ENCODE peak calls at places on chromosomes 7 and 10, in ten cellular contexts. F is transverse colon; K is HT1080; Y is activated naive CD8-positive, alpha-beta T cell treated with anti-CD3 and anti-CD28 coated beads for 36 hours; N is LoVo; G is activated naive CD4-positive, alpha-beta T cell; T is anterior cingulate cortex; X is NCI-H748 treated with DMSO at 0.1 percent for 48 hours; M is iris pigment epithelial cell; W is smooth muscle cell of the brain vasculature. D is an unnamed sample.

GRCh38 chr10:97399843-97400545 is 1.1 kb downstream of the RRP12 start:
- DNase-seq in N (peak; percentile 63), X (no peak), K (peak; percentile 86), M (peak; percentile 83), G (no peak), W (no peak), T (no peak), Y (no peak), F (peak; percentile 60), D (no peak)

GRCh38 chr10:123527122-123527521 is 139.0 kb upstream of the GPR26 start:
- DNase-seq in K (no peak), T (no peak), Y (no peak), M (no peak), G (no peak), N (no peak), F (no peak), W (no peak), X (no peak), D (no peak)

GRCh38 chr10:130137077-130137448 is 872 bp downstream of the GLRX3 start:
- DNase-seq in W (no peak), Y (no peak), F (no peak), M (peak; percentile 55), N (peak; percentile 5), T (no peak), K (peak; percentile 16), X (no peak), G (no peak), D (no peak)

GRCh38 chr10:132065491-132066105 is at the start of gene JAKMIP3:
- DNase-seq in X (no peak), K (peak; percentile 82), M (peak; percentile 97), G (no peak), N (peak; percentile 51), F (peak; percentile 32), T (peak; percentile 68), Y (no peak), W (peak; percentile 51), D (no peak)

GRCh38 chr7:20197125-20197524 is 20.1 kb downstream of the MACC1 start:
- DNase-seq in W (peak; percentile 47), M (no peak), K (no peak), N (no peak), T (no peak), X (no peak), G (no peak), Y (no peak), F (no peak), D (no peak)

GRCh38 chr10:66283064-66283463 is 642.8 kb upstream of the LRRTM3 start:
- DNase-seq in X (no peak), F (no peak), G (no peak), M (no peak), Y (no peak), W (no peak), N (no peak), T (no peak), K (no peak), D (no peak)

GRCh38 chr10:78831457-78831856 is 237.3 kb upstream of the ZMIZ1 start:
- DNase-seq in F (no peak), K (no peak), N (no peak), Y (no peak), X (no peak), M (no peak), W (no peak), T (no peak), G (no peak), D (no peak)

GRCh38 chr10:25982107-25982506 is 48.1 kb downstream of the MYO3A start:
- DNase-seq in Y (no peak), G (no peak), F (no peak), M (no peak), W (no peak), N (no peak), T (no peak), K (no peak), X (no peak), D (no peak)

D was measured in breast epithelium.